ENCODE peak calls at places on chromosomes 1 and 21, in six cellular contexts. S is PC-9, I is Panc1, W is BJ, C is GM23338, B is right lobe of liver. U is an unnamed sample. For H3K27me3, the result is how much of the 10 kb centered on the place peaks cover.

GRCh38 chr1:206002833-206003532 is at the start of gene RAB7B:
- DNase-seq in I (no peak), B (peak), S (no peak), C (no peak), W (peak), U (no peak)

GRCh38 chr1:164794310-164794709 is 235.3 kb downstream of the PBX1 start:
- DNase-seq in S (peak), C (no peak), B (no peak), W (peak), I (no peak), U (no peak)

GRCh38 chr21:31877558-31877957 is 4.7 kb downstream of the HUNK start:
- DNase-seq in I (no peak), W (no peak), C (no peak), B (no peak), S (no peak), U (no peak)

GRCh38 chr1:166538646-166539045 is 300.6 kb upstream of the POGK start:
- DNase-seq in B (no peak), I (no peak), W (no peak), S (no peak), C (no peak), U (no peak)

GRCh38 chr1:223628233-223628632 is 37.3 kb downstream of the CAPN8 start:
- DNase-seq in B (peak), C (peak), S (no peak), W (no peak), I (no peak), U (peak)

GRCh38 chr1:152309955-152310354 is 15.1 kb downstream of the FLG start:
- DNase-seq in S (no peak), W (no peak), C (no peak), B (peak), I (no peak), U (no peak)

GRCh38 chr1:232943679-232944252 is 6.6 kb upstream of the NTPCR start:
- DNase-seq in I (no peak), S (no peak), C (no peak), W (no peak), B (no peak), U (no peak)

GRCh38 chr21:35350965-35351364 is 301.9 kb upstream of the RUNX1 start:
- DNase-seq in S (no peak), C (no peak), W (no peak), I (no peak), B (no peak), U (no peak)

GRCh38 chr1:17012775-17013501 is 1.2 kb upstream of the ATP13A2 start:
- DNase-seq in I (no peak), W (no peak), S (no peak), B (no peak), C (peak), U (no peak)

GRCh38 chr1:58395355-58395754 is 151.2 kb downstream of the OMA1 start:
- DNase-seq in B (no peak), W (peak), S (peak), C (no peak), I (peak), U (no peak)

GRCh38 chr1:74363220-74363619 is 128.0 kb downstream of the TNNI3K start:
- DNase-seq in C (no peak), W (no peak), B (no peak), S (no peak), I (no peak), U (peak)

GRCh38 chr1:39167632-39168209 is 36.8 kb upstream of the MACF1 start:
- DNase-seq in C (no peak), B (no peak), W (no peak), S (peak), I (no peak), U (no peak)

GRCh38 chr1:228016653-228017355 is 10.0 kb downstream of the WNT3A start:
- DNase-seq in I (no peak), B (peak), S (no peak), W (no peak), C (no peak), U (no peak)

GRCh38 chr1:94055459-94056122 is 65.4 kb downstream of the ABCA4 start:
- DNase-seq in C (no peak), I (no peak), S (no peak), W (no peak), B (no peak), U (no peak)

GRCh38 chr1:41357451-41358151 is 3.6 kb upstream of the FOXO6 start:
- DNase-seq in S (peak), W (no peak), I (no peak), B (peak), C (peak), U (peak)

GRCh38 chr1:25204797-25205441 is 27.4 kb downstream of the SYF2 start:
- DNase-seq in C (peak), S (peak), W (no peak), B (no peak), I (no peak), U (no peak)

GRCh38 chr21:45103966-45104520 is 29.7 kb downstream of the ADARB1 start:
- DNase-seq in I (no peak), C (no peak), B (no peak), W (no peak), S (no peak), U (no peak)

GRCh38 chr1:235648407-235648907 is 1.1 kb downstream of the GNG4 start:
- DNase-seq in S (no peak), B (no peak), C (peak), W (no peak), I (no peak), U (peak)

GRCh38 chr21:15638856-15639549 is 90.8 kb upstream of the USP25 start:
- DNase-seq in S (peak), I (no peak), B (peak), C (no peak), W (no peak), U (no peak)

GRCh38 chr1:32028746-32029145 is 15.1 kb downstream of the KHDRBS1 start:
- DNase-seq in I (no peak), C (no peak), B (no peak), S (no peak), W (no peak), U (no peak)
- TF ChIP-seq CTCF in I (no peak), C (no peak), B (no peak), S (no peak), W (no peak), U (no peak)

GRCh38 chr1:201405484-201405831 is 6.3 kb upstream of the LAD1 start:
- DNase-seq in W (no peak), C (no peak), S (no peak), I (no peak), B (no peak), U (no peak)
- H3K27me3 ChIP-seq in W (under half), C (under half), S (under half), I (under half), B (under half), U (under half)

GRCh38 chr1:54548389-54549044 is 489 bp downstream of the ACOT11 start:
- DNase-seq in I (no peak), W (no peak), C (no peak), S (no peak), B (no peak), U (peak)
- H3K4me3 ChIP-seq in I (no peak), W (no peak), C (no peak), S (no peak), B (no peak), U (peak)

GRCh38 chr1:43704838-43705237 is 2.5 kb upstream of the ST3GAL3 start:
- DNase-seq in B (no peak), C (peak), I (no peak), W (no peak), S (no peak), U (no peak)
- TF ChIP-seq CTCF in B (no peak), C (peak), I (peak), W (no peak), S (no peak), U (peak)

DNA sequence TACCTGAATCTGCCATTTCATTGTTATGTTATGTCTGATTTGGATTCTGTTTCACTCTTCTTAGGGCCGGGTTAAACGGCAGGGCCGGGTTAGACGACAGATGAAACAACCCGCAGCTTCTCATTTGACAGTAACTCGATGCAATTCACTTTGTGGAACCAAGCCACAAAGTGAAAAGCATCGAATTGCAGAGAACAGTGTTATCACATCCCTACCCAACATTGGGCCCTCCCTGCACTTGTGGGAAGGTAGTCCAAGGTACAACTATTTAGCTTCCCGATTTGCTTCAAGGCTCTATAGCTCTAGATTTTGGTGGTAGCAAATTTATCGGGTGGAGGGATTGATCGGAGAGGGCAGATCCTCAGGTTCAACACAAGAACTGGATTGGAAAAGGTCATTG is 17.0 kb downstream of the SON start:
- DNase-seq in I (no peak), W (no peak), B (no peak), S (no peak), C (no peak), U (no peak)
- H3K27me3 ChIP-seq in I (under half), W (under half), B (under half), S (under half), C (under half), U (under half)

U was measured in BE2C.